ENCODE peak calls at places on chromosomes 16 and 17, in six cellular contexts. B, P, V, Q, E and H are unnamed samples. For H3K4me1, the result is how much of the 10 kb centered on the place peaks cover.

GRCh38 chr17:1438593-1439083 is 17.4 kb downstream of the CRK start:
- DNase-seq in B (no peak), P (no peak), V (no peak), Q (no peak), E (no peak), H (no peak)

GRCh38 chr17:44314869-44315661 is 6.7 kb downstream of the RUNDC3A start:
- DNase-seq in B (no peak), P (peak), V (no peak), Q (peak), E (peak), H (no peak)

GRCh38 chr17:59346341-59346740 is 14.9 kb downstream of the YPEL2 start:
- DNase-seq in B (no peak), P (no peak), V (no peak), Q (no peak), E (no peak), H (no peak)

GRCh38 chr16:51327001-51327400 is 175.9 kb upstream of the SALL1 start:
- DNase-seq in B (no peak), P (no peak), V (no peak), Q (no peak), E (no peak), H (no peak)

GRCh38 chr17:15395091-15395490 is 53.7 kb upstream of the TEKT3 start:
- DNase-seq in B (no peak), P (no peak), V (no peak), Q (no peak), E (no peak), H (no peak)

GRCh38 chr16:68037820-68038597 is 14.9 kb downstream of the DUS2 start:
- DNase-seq in B (no peak), P (no peak), V (no peak), Q (no peak), E (no peak), H (no peak)

GRCh38 chr17:64599187-64599676 is 62.9 kb downstream of the SMURF2 start:
- DNase-seq in B (no peak), P (no peak), V (peak), Q (peak), E (no peak), H (no peak)

GRCh38 chr16:78163772-78164391 is 64.4 kb downstream of the WWOX start:
- DNase-seq in B (no peak), P (no peak), V (no peak), Q (no peak), E (no peak), H (no peak)

GRCh38 chr16:48367443-48368049 is 17.7 kb downstream of the SIAH1 start:
- DNase-seq in B (no peak), P (no peak), V (no peak), Q (no peak), E (no peak), H (no peak)

GRCh38 chr16:75836377-75837010 is 110.2 kb upstream of the CPHXL start:
- DNase-seq in B (no peak), P (no peak), V (no peak), Q (no peak), E (no peak), H (no peak)

GRCh38 chr16:48531011-48531962 is 78.7 kb downstream of the N4BP1 start:
- DNase-seq in B (no peak), P (peak), V (no peak), Q (no peak), E (no peak), H (peak)

GRCh38 chr17:36136031-36136430 is 32.4 kb downstream of the CCL4 start:
- DNase-seq in B (no peak), P (no peak), V (no peak), Q (no peak), E (no peak), H (no peak)

GRCh38 chr17:4362141-4362540 is 4.3 kb downstream of the UBE2G1 start:
- DNase-seq in B (peak), P (no peak), V (no peak), Q (no peak), E (no peak), H (no peak)
- TF ChIP-seq CTCF in B (no peak), P (no peak), V (no peak), Q (no peak), E (peak), H (no peak)

GRCh38 chr16:80932725-80933124 is 74.0 kb downstream of the CMC2 start:
- DNase-seq in B (peak), P (no peak), V (no peak), Q (peak), E (no peak), H (no peak)

GRCh38 chr16:80935691-80936090 is 71.0 kb downstream of the CMC2 start:
- DNase-seq in B (no peak), P (no peak), V (no peak), Q (no peak), E (no peak), H (no peak)

GRCh38 chr16:80931985-80932720 is 74.5 kb downstream of the CMC2 start:
- DNase-seq in B (peak), P (peak), V (no peak), Q (peak), E (peak), H (peak)

GRCh38 chr16:80936410-80936809 is 70.3 kb downstream of the CMC2 start:
- DNase-seq in B (no peak), P (no peak), V (no peak), Q (no peak), E (no peak), H (no peak)

DNA sequence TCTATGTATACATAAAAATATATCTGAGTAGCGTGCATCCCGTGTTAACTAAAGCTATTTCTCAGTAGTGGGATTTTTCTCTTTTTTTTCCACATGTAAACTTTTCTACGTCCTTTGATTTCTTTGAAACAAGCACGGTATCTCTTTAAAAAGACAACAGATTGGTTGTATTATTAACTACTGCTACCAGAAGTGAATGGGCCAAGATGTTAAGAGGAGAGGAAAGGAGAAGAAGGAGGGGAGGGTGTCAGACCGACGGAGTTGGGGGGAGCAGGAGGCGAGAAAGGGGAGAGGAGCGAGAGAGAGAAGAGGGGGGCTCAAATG is 75.1 kb downstream of the CMC2 start:
- DNase-seq in B (no peak), P (no peak), V (no peak), Q (no peak), E (no peak), H (no peak)
- H3K4me3 ChIP-seq in B (peak), P (peak), V (no peak), Q (peak), E (peak), H (no peak)

DNA sequence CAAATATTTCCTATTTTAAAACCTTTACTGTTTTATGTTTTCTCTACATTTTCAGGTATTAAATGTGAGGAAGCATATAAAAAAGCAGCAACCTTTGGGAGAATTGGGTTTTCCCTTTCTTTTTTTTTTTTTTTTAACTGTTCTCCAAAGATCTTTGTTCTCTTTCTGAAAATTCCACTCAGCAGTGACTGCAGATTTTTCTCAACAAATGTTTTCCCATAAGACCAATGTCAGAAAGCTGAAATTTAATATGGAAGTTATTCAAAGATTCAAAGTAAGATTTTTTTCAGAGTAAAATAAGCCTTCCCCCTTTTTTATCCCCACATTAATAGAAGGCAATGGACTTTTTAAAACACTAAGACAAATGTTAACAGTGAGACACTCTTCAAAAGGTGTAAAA is 169.7 kb downstream of the CYB561 start:
- DNase-seq in B (no peak), P (no peak), V (no peak), Q (no peak), E (no peak), H (no peak)
- H3K4me1 ChIP-seq in B (under half), P (under half), V (under half), Q (under half), E (under half), H (under half)

GRCh38 chr17:57888311-57889216 is 38.7 kb upstream of the MRPS23 start:
- DNase-seq in B (no peak), P (no peak), V (no peak), Q (no peak), E (no peak), H (peak)
- TF ChIP-seq CTCF in B (no peak), P (no peak), V (no peak), Q (no peak), E (no peak), H (no peak)

DNA sequence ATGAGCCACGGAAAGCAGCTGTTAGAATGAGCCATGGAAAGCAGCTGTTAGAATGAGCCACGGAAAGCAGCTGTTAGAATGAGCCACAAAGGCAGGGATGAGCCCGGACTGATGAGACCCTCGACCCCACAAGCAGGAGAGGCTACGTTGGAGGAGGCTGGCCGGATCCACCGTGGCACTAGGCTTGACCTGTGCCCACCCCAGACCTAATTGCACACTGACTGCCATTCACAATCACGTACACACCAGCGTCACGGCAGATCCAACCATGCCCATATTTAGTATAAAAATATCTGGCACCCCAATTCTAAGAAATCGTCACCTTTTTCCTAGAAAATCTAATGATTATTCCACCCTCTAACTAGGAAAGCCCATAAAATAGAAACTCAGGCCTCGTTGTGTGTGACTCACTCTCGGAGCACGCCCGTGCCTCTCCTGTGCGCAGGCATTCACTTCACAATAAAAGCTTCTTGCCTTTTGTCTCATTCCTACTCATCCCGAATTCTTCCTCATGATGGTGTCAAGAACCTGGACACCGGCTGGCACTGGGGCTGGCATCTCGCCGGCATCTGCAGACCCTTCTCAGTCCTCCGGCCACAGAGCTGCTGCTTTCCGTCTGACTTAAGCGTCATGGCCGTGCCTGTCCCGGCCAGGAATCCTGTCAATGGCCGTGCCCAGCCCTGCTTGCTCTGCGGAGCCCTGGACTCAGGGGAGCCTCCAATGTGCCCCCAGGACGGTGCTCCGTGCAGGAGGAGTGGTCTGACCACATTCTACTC is 5.5 kb upstream of the SECTM1 start:
- DNase-seq in B (no peak), P (no peak), V (no peak), Q (peak), E (peak), H (peak)
- H3K4me3 ChIP-seq in B (no peak), P (peak), V (no peak), Q (peak), E (peak), H (peak)

GRCh38 chr17:78342438-78343098 is 17.3 kb downstream of the SOCS3 start:
- DNase-seq in B (no peak), P (peak), V (no peak), Q (no peak), E (peak), H (peak)
- H3K4me1 ChIP-seq in B (under half), P (under half), V (half or more), Q (under half), E (half or more), H (half or more)

GRCh38 chr16:85823328-85823920 is 23.9 kb downstream of the COX4I1 start:
- DNase-seq in B (no peak), P (no peak), V (no peak), Q (no peak), E (no peak), H (no peak)

GRCh38 chr16:85828166-85828565 is 28.7 kb downstream of the COX4I1 start:
- DNase-seq in B (no peak), P (no peak), V (no peak), Q (no peak), E (no peak), H (no peak)

GRCh38 chr16:85826686-85827247 is 27.3 kb downstream of the COX4I1 start:
- DNase-seq in B (no peak), P (no peak), V (no peak), Q (no peak), E (no peak), H (no peak)

GRCh38 chr16:85824161-85825135 is 25.0 kb downstream of the COX4I1 start:
- DNase-seq in B (no peak), P (peak), V (no peak), Q (no peak), E (no peak), H (peak)

GRCh38 chr16:85825326-85825725 is 25.8 kb downstream of the COX4I1 start:
- DNase-seq in B (no peak), P (no peak), V (no peak), Q (no peak), E (no peak), H (peak)
- TF ChIP-seq CTCF in B (no peak), P (no peak), V (no peak), Q (no peak), E (no peak), H (no peak)

DNA sequence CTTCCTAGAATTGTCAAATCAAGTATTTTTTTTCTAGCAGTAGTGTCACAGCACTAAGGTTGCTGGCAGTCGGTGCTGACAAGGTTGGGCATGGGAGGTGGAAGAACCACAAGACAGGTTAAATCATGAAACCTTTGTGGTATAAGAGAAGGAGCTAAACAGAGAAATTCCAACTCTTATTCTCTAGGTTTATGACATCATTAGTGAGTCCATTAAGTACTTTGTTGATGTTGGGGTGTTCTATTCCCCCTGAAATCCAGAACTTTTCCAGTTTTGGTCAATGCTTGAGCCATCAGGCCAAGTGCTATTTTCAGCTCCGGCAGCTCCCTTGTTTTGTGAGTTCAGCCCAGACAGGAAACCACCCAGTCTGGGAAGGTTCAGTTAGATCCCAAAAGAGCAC is 206.0 kb upstream of the SOX9 start:
- DNase-seq in B (no peak), P (no peak), V (no peak), Q (no peak), E (no peak), H (no peak)
- H3K4me3 ChIP-seq in B (no peak), P (no peak), V (no peak), Q (no peak), E (no peak), H (no peak)

DNA sequence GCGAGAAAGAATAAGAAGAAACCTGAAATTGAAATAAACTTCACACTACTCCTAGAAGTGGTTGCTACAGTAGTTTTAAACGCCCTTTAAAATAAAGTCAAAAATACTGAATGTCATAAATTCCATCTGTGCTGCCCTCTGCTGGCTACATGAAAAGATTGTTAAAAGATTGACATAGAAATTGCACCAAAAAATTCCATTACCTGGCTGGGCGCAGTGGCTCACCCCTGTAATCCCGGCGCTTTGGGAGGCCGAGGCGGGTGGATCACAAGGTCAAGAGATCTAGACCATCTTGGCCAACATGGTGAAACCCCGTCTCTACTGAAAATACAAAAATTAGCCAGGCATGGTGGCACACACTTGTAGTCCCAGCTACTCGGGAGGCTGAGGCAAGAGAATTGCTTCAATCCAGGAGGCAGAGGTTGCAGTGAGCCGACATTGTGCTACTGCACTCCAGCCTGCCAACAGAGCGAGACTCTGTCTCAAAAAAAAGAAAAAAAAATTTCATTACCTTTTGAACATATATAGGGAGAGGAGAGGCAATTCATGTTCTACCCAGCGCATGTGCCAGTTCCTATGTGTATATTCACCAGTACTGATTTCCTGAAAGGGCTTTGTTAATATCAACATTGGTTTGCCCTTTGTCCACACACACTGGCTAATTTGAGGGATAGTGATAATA is 36.5 kb downstream of the CYTH1 start:
- DNase-seq in B (no peak), P (no peak), V (no peak), Q (no peak), E (no peak), H (no peak)
- H3K4me1 ChIP-seq in B (half or more), P (half or more), V (half or more), Q (half or more), E (under half), H (under half)